ENCODE peak calls at places on chromosome 2, in nine cellular contexts. N, X, I, H, R, T, V, L and P are unnamed samples.

GRCh38 chr2:218882866-218883366 is 2.3 kb downstream of the WNT10A start:
- DNase-seq in N (no peak), X (no peak), I (no peak), H (no peak), R (no peak), T (no peak), V (no peak), L (no peak), P (no peak)

GRCh38 chr2:220044383-220044782 is 417.0 kb downstream of the SLC4A3 start:
- DNase-seq in N (no peak), X (no peak), I (no peak), H (no peak), R (no peak), T (no peak), V (no peak), L (no peak), P (no peak)

GRCh38 chr2:108139521-108139920 is 100.2 kb upstream of the SULT1C3 start:
- DNase-seq in N (peak; percentile 56), X (no peak), I (no peak), H (no peak), R (no peak), T (no peak), V (peak; percentile 39), L (no peak), P (no peak)

GRCh38 chr2:36489296-36489695 is 108.7 kb downstream of the FEZ2 start:
- DNase-seq in N (no peak), X (no peak), I (no peak), H (no peak), R (no peak), T (peak; percentile 76), V (peak; percentile 88), L (no peak), P (no peak)

GRCh38 chr2:8587920-8588830 is 93.7 kb upstream of the ID2 start:
- DNase-seq in N (no peak), X (no peak), I (no peak), H (no peak), R (no peak), T (no peak), V (no peak), L (no peak), P (no peak)

GRCh38 chr2:239723486-239724193 is 301.5 kb downstream of the NDUFA10 start:
- DNase-seq in N (no peak), X (no peak), I (peak; percentile 3), H (no peak), R (no peak), T (no peak), V (no peak), L (no peak), P (no peak)

GRCh38 chr2:46072146-46072820 is 224.9 kb upstream of the EPAS1 start:
- DNase-seq in N (no peak), X (no peak), I (no peak), H (no peak), R (no peak), T (peak; percentile 65), V (peak; percentile 85), L (no peak), P (no peak)

GRCh38 chr2:101821828-101822458 is 124.4 kb downstream of the MAP4K4 start:
- DNase-seq in N (no peak), X (no peak), I (no peak), H (no peak), R (no peak), T (no peak), V (no peak), L (no peak), P (no peak)

GRCh38 chr2:65390134-65390533 is 42.3 kb downstream of the SPRED2 start:
- DNase-seq in N (no peak), X (no peak), I (no peak), H (peak; percentile 66), R (no peak), T (no peak), V (no peak), L (peak; percentile 44), P (no peak)

GRCh38 chr2:120765911-120766757 is 30.5 kb downstream of the GLI2 start:
- DNase-seq in N (no peak), X (no peak), I (peak; percentile 89), H (no peak), R (no peak), T (no peak), V (peak; percentile 93), L (no peak), P (no peak)

GRCh38 chr2:127176371-127177311 is 43.5 kb downstream of the CYP27C1 start:
- DNase-seq in N (no peak), X (no peak), I (peak; percentile 42), H (no peak), R (no peak), T (peak; percentile 84), V (no peak), L (no peak), P (peak; percentile 37)

GRCh38 chr2:60333264-60333663 is 220.2 kb downstream of the BCL11A start:
- DNase-seq in N (no peak), X (no peak), I (no peak), H (no peak), R (no peak), T (no peak), V (no peak), L (no peak), P (no peak)

GRCh38 chr2:155722290-155722689 is 610.2 kb downstream of the NR4A2 start:
- DNase-seq in N (no peak), X (no peak), I (no peak), H (no peak), R (no peak), T (no peak), V (no peak), L (no peak), P (no peak)

GRCh38 chr2:181077128-181077709 is 96.8 kb downstream of the UBE2E3 start:
- DNase-seq in N (peak; percentile 66), X (no peak), I (no peak), H (peak; percentile 49), R (no peak), T (no peak), V (peak; percentile 56), L (peak; percentile 20), P (peak; percentile 16)

GRCh38 chr2:102735431-102736130 is 26.2 kb upstream of the TMEM182 start:
- DNase-seq in N (peak; percentile 53), X (no peak), I (no peak), H (no peak), R (no peak), T (no peak), V (peak; percentile 12), L (no peak), P (no peak)

GRCh38 chr2:171431677-171432167 is 2.1 kb downstream of the METTL8 start:
- DNase-seq in N (no peak), X (no peak), I (no peak), H (no peak), R (no peak), T (no peak), V (no peak), L (no peak), P (no peak)

GRCh38 chr2:24978661-24979060 is 6.9 kb upstream of the DNAJC27 start:
- DNase-seq in N (no peak), X (no peak), I (no peak), H (no peak), R (no peak), T (no peak), V (no peak), L (no peak), P (no peak)

GRCh38 chr2:118865106-118865505 is 17.7 kb upstream of the EN1 start:
- DNase-seq in N (peak; percentile 61), X (no peak), I (no peak), H (peak; percentile 69), R (no peak), T (no peak), V (peak; percentile 55), L (no peak), P (peak; percentile 24)